ENCODE peak calls at places on chromosomes 11 and 22, in seven cellular contexts. P, I, N, H, V, M and D are unnamed samples.

GRCh38 chr11:122137081-122137793 is 21.2 kb upstream of the BLID start:
- DNase-seq in V (no peak), P (no peak), N (peak), M (peak), H (no peak), I (peak), D (peak)

GRCh38 chr11:77981346-77981947 is 13.0 kb downstream of the INTS4 start:
- DNase-seq in I (no peak), N (no peak), P (no peak), H (no peak), M (no peak), V (no peak), D (no peak)

GRCh38 chr11:7759010-7759409 is 37.7 kb downstream of the OR5P2 start:
- DNase-seq in M (no peak), H (no peak), V (no peak), P (no peak), N (no peak), I (no peak), D (no peak)

GRCh38 chr11:94782446-94782845 is 14.3 kb downstream of the AMOTL1 start:
- DNase-seq in N (no peak), M (no peak), V (no peak), H (no peak), I (no peak), P (no peak), D (no peak)

GRCh38 chr11:108115495-108116140 is 5.7 kb upstream of the ACAT1 start:
- DNase-seq in H (peak), V (no peak), N (no peak), M (peak), I (peak), P (peak), D (peak)

GRCh38 chr11:45568031-45568430 is 97.4 kb downstream of the CHST1 start:
- DNase-seq in P (no peak), N (no peak), M (no peak), H (no peak), I (no peak), V (no peak), D (no peak)

GRCh38 chr11:92784313-92784712 is 185.1 kb upstream of the MTNR1B start:
- DNase-seq in I (no peak), M (no peak), P (no peak), H (no peak), V (no peak), N (no peak), D (no peak)

GRCh38 chr11:12693075-12693473 is 18.9 kb downstream of the TEAD1 start:
- DNase-seq in I (no peak), M (peak), H (no peak), P (no peak), N (no peak), V (no peak), D (no peak)

GRCh38 chr11:122375687-122376399 is 259.8 kb upstream of the BLID start:
- DNase-seq in V (no peak), P (no peak), H (no peak), N (peak), I (peak), M (no peak), D (no peak)

GRCh38 chr11:116882386-116882785 is 45.0 kb upstream of the APOA1 start:
- DNase-seq in V (no peak), P (no peak), I (peak), N (no peak), H (no peak), M (peak), D (no peak)

GRCh38 chr11:129375731-129376657 is at the start of gene BARX2:
- DNase-seq in M (peak), N (peak), V (no peak), I (peak), H (peak), P (peak), D (peak)

GRCh38 chr11:4522339-4522738 is 22.7 kb upstream of the OR52M1 start:
- DNase-seq in I (no peak), N (no peak), M (no peak), V (no peak), P (no peak), H (no peak), D (no peak)

GRCh38 chr11:73312806-73313403 is 4.8 kb downstream of the ARHGEF17 start:
- DNase-seq in P (no peak), H (no peak), M (peak), V (no peak), I (peak), N (no peak), D (no peak)

GRCh38 chr11:82718307-82718706 is 15.4 kb downstream of the FAM181B start:
- DNase-seq in H (peak), P (peak), M (peak), V (no peak), N (peak), I (peak), D (peak)

GRCh38 chr22:22421392-22421791 is 87.2 kb downstream of the ZNF280B start:
- DNase-seq in V (no peak), M (no peak), I (no peak), N (no peak), P (no peak), H (no peak), D (no peak)

GRCh38 chr11:120522021-120522420 is 10.5 kb downstream of the GRIK4 start:
- DNase-seq in I (no peak), M (no peak), V (no peak), H (no peak), P (no peak), N (no peak), D (no peak)

GRCh38 chr22:45389546-45389945 is 23.9 kb downstream of the SMC1B start:
- DNase-seq in N (peak), H (no peak), V (no peak), I (no peak), M (no peak), P (no peak), D (peak)

GRCh38 chr11:78131956-78132355 is 7.5 kb downstream of the ALG8 start:
- DNase-seq in P (no peak), M (no peak), H (no peak), I (peak), V (no peak), N (peak), D (no peak)

GRCh38 chr11:108016647-108017046 is 7.9 kb downstream of the CUL5 start:
- DNase-seq in I (no peak), M (no peak), V (no peak), P (no peak), N (no peak), H (no peak), D (no peak)

GRCh38 chr11:110200836-110201235 is 95.6 kb downstream of the RDX start:
- DNase-seq in V (no peak), H (no peak), N (no peak), P (no peak), M (no peak), I (no peak), D (no peak)

GRCh38 chr11:86688398-86689179 is 16.2 kb upstream of the ME3 start:
- DNase-seq in P (no peak), H (no peak), V (no peak), M (peak), I (peak), N (peak), D (peak)

GRCh38 chr22:44667829-44668189 is 34.2 kb upstream of the PRR5 start:
- DNase-seq in M (no peak), V (no peak), P (no peak), N (no peak), I (no peak), H (peak), D (no peak)

GRCh38 chr11:79018371-79018849 is 422.4 kb downstream of the TENM4 start:
- DNase-seq in N (no peak), I (peak), H (no peak), V (no peak), P (no peak), M (peak), D (peak)

GRCh38 chr22:40585205-40585778 is 51.2 kb downstream of the MRTFA start:
- DNase-seq in M (no peak), V (no peak), P (no peak), I (no peak), N (no peak), H (no peak), D (no peak)

GRCh38 chr11:1479678-1480118 is 6.9 kb downstream of the MOB2 start:
- DNase-seq in H (no peak), V (no peak), I (no peak), N (no peak), M (no peak), P (no peak), D (no peak)

GRCh38 chr22:45639747-45640102 is 31.9 kb upstream of the ATXN10 start:
- DNase-seq in I (no peak), M (no peak), P (no peak), N (no peak), H (no peak), V (no peak), D (no peak)

GRCh38 chr11:125990244-125990643 is 44.4 kb downstream of the VSIG10L2 start:
- DNase-seq in H (no peak), V (no peak), I (peak), N (no peak), P (no peak), M (peak), D (no peak)

GRCh38 chr11:10322830-10323792 is 18.2 kb downstream of the ADM start:
- DNase-seq in P (no peak), I (peak), M (peak), N (peak), V (no peak), H (no peak), D (peak)
- H3K9ac ChIP-seq in P (no peak), I (peak), M (peak), N (no peak), V (no peak), H (no peak), D (peak)

DNA sequence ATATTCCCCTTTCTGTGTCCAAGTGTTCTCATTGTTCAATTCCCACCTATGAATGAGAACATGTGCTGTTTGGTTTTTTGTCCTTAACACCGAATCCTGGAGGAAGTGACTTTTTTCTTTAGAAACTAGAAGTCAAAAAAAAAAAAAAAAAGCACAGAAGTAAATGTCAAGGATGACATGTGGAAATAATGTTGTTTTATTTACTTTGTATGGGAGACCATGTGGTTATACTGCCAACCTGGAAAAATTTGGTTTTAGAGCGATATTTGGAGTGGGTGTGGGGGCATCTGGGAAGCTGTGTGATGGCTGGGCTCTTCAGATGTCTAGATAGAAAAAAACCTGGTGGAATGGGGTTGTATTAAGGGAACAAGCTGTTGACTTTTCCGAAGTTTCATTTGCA is 508.0 kb downstream of the METTL15 start:
- DNase-seq in V (no peak), I (no peak), P (no peak), H (no peak), M (no peak), N (no peak), D (no peak)
- H3K23ac ChIP-seq in V (no peak), I (no peak), P (no peak), H (no peak), M (no peak), N (no peak), D (no peak)

GRCh38 chr11:69010964-69011623 is 2.0 kb downstream of the MRGPRF start:
- DNase-seq in M (peak), N (peak), H (peak), P (peak), I (peak), V (peak), D (peak)

GRCh38 chr11:69013009-69013951 is at the start of gene MRGPRF:
- DNase-seq in P (no peak), V (peak), I (peak), N (no peak), H (peak), M (peak), D (peak)

GRCh38 chr11:69010361-69010891 is 2.6 kb downstream of the MRGPRF start:
- DNase-seq in V (no peak), M (peak), H (no peak), P (no peak), N (peak), I (peak), D (no peak)

GRCh38 chr11:69011624-69012091 is 1.4 kb downstream of the MRGPRF start:
- DNase-seq in I (no peak), P (no peak), M (no peak), V (no peak), N (no peak), H (no peak), D (no peak)

DNA sequence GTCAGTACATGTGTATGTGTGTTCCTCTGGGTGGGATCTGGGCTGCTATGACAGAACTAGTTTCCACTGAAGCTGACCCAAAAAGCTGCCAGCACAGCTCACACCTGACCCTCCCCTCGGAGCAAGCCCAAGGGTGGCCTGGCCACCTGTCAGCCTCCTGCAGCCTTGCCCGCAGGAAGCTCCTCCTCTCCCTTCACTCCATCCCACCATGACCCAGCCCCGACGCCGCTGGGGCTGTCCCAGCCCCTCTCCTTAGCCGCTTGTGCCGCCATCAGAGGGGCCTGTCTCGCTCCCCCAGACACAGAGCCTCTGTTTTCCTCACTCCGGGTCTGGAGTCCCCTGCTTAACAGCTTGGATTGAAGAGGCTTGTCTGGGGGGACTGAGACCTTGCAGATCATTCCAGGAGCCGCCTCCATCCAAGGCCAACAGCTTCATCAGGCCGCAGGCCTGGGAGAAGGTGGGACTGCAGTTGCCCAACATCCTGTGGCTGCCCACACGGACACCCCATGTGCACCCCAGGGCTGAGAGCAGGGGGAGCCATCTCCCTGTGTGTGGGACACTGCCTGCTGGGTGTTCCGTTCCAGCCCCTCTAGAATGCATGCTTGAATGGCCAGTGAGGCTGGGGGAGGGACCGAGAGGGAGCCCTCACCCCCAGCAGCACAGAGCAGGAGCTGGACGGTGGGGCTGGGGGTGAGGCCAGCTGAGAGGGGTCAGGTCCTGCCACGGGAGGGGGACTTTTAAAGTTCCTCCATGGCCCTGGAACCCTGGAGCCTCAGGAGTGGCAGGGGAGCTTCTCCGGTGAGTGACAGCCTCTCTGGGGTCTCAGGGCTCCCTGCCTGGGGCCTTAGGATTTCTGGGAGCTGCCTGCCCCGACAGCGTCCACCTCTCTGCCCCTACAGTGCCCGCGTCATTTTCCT is 696 bp downstream of the MRGPRF start:
- DNase-seq in V (no peak), P (no peak), N (no peak), I (peak), M (peak), H (no peak), D (no peak)
- H3K9ac ChIP-seq in V (no peak), P (peak), N (no peak), I (peak), M (peak), H (no peak), D (peak)

GRCh38 chr11:20762112-20762511 is 92.7 kb downstream of the NELL1 start:
- DNase-seq in N (no peak), H (no peak), M (no peak), I (no peak), V (no peak), P (no peak), D (no peak)
- H3K23ac ChIP-seq in N (no peak), H (no peak), M (no peak), I (no peak), V (no peak), P (no peak), D (no peak)

DNA sequence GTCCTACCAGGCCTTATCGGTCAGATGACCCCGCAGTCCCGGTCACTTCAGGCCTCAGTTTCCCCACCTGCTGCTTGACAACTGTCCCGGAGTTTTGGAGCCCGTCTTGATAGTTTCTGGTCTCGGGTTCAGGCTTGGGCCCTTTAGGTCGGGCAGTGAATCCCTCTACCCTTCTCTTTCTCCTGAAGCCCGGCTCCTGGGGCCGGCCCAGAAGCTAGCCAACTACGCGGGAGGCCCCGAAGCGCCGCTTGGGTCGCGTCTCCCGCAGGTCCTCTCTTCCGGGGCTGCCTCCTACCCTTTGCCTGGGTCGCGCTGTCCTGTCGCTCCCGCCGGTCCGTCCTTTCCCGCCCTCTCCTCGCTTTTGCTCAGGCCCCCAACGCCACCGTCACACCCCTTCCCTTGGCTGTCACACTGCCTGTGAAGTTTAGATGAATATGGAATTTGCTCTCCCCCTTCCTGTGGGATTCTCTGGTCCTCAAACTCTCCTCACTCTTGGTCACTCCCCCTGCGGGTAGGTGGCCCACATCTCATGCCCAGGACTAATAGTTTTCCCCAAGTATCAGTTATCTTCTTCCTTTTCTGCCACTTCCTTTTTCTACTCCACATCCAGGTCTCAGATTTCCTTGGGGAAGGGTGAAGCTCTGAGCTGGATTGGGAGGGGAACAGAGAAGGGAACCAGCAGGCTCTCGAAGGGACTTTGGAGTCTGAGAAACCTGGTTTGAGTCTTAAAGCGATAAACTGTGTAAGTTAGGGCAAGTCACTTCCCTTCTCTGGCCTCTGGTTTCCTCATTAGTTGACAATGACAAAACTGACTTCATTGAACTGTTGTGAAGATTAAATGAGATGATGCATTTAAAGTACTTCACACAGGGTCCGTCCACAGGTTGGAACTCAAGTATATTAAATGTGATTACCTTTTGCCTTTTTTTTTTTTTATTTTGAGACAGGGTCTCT is 791 bp downstream of the RAB1B start:
- DNase-seq in H (peak), P (no peak), V (no peak), N (peak), I (peak), M (peak), D (peak)
- H3K9ac ChIP-seq in H (peak), P (peak), V (peak), N (peak), I (peak), M (peak), D (peak)

GRCh38 chr11:131413217-131413616 is 42.8 kb downstream of the NTM start:
- DNase-seq in P (no peak), N (no peak), I (no peak), V (no peak), M (no peak), H (no peak), D (no peak)

GRCh38 chr11:131421066-131421855 is 50.8 kb downstream of the NTM start:
- DNase-seq in I (no peak), N (peak), P (no peak), M (no peak), V (no peak), H (no peak), D (no peak)

GRCh38 chr11:131422491-131422890 is 52.1 kb downstream of the NTM start:
- DNase-seq in P (no peak), V (no peak), N (peak), H (no peak), M (no peak), I (no peak), D (no peak)

GRCh38 chr11:131423715-131424114 is 53.3 kb downstream of the NTM start:
- DNase-seq in P (no peak), H (no peak), M (peak), V (no peak), I (peak), N (peak), D (peak)

DNA sequence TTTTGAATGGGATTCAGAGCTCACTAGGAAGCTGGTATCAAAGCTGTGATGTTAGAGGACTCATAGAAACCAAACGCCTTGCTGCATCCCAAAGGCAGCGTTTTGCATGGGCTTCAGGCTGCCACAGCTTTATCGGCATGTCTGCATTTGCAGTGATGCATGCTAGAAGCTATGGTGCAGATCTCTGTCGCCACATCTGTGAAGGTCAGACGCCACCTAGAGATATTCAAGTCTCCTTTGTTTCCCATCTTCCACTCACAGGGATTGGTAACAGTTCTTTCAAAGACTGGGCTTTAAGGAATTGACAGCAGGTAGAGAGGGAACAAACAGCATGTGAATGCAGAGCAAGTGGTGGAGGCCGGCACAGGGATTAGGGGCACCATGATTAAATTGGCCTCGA is 47.8 kb downstream of the NTM start:
- DNase-seq in I (no peak), P (no peak), M (no peak), N (no peak), V (no peak), H (no peak), D (peak)
- H3K23ac ChIP-seq in I (no peak), P (no peak), M (no peak), N (no peak), V (no peak), H (no peak), D (no peak)